ENCODE peak calls at places on chromosomes 16 and 17, in ten cellular contexts. S is A549; F is prostate gland; K is fibroblast of the conjunctiva; P is EL; J is cardiac septum; R is T-helper 1 cell; N is AG09319; V is stimulated activated CD4-positive, alpha-beta T cell treated with anti-CD3 and anti-CD28 coated beads, Interleukin-15, amount 100 ng/mL, for 1 hour; M is sigmoid colon. Q is an unnamed sample.

GRCh38 chr17:75703191-75703590 is 18.1 kb upstream of the ITGB4 start:
- DNase-seq in S (no peak), F (no peak), K (no peak), P (no peak), J (no peak), R (no peak), N (no peak), V (no peak), M (no peak), Q (no peak)

GRCh38 chr17:6035801-6036394 is 34.3 kb upstream of the WSCD1 start:
- DNase-seq in S (no peak), F (no peak), K (no peak), P (no peak), J (no peak), R (no peak), N (no peak), V (no peak), M (no peak), Q (no peak)

GRCh38 chr17:35747540-35748017 is 5.5 kb downstream of the GAS2L2 start:
- DNase-seq in S (peak), F (peak), K (peak), P (peak), J (no peak), R (peak), N (peak), V (peak), M (peak), Q (peak)

GRCh38 chr16:46638947-46639925 is 18.1 kb upstream of the SHCBP1 start:
- DNase-seq in S (no peak), F (no peak), K (no peak), P (peak), J (no peak), R (no peak), N (no peak), V (no peak), M (no peak), Q (no peak)

GRCh38 chr17:66636111-66636510 is 198.8 kb upstream of the CACNG5 start:
- DNase-seq in S (no peak), F (no peak), K (no peak), P (peak), J (no peak), R (no peak), N (no peak), V (no peak), M (no peak), Q (no peak)

GRCh38 chr17:74192950-74193781 is 10.3 kb upstream of the RPL38 start:
- DNase-seq in S (peak), F (peak), K (no peak), P (no peak), J (no peak), R (no peak), N (no peak), V (no peak), M (peak), Q (no peak)

GRCh38 chr17:67829331-67829730 is 4.0 kb downstream of the BPTF start:
- DNase-seq in S (no peak), F (no peak), K (no peak), P (peak), J (no peak), R (peak), N (no peak), V (peak), M (no peak), Q (no peak)

GRCh38 chr17:75450270-75450669 is 6.2 kb upstream of the TMEM94 start:
- DNase-seq in S (no peak), F (no peak), K (no peak), P (peak), J (no peak), R (no peak), N (no peak), V (no peak), M (no peak), Q (no peak)

GRCh38 chr16:50308237-50308965 is 42.0 kb downstream of the ADCY7 start:
- DNase-seq in S (no peak), F (no peak), K (no peak), P (no peak), J (peak), R (no peak), N (no peak), V (no peak), M (peak), Q (no peak)

GRCh38 chr17:10121971-10122707 is 76.3 kb downstream of the GAS7 start:
- DNase-seq in S (no peak), F (no peak), K (no peak), P (no peak), J (no peak), R (no peak), N (no peak), V (no peak), M (peak), Q (no peak)

GRCh38 chr16:31872201-31872600 is 1.4 kb upstream of the ZNF267 start:
- DNase-seq in S (no peak), F (no peak), K (no peak), P (no peak), J (no peak), R (no peak), N (no peak), V (no peak), M (no peak), Q (no peak)

GRCh38 chr17:52147872-52148271 is 10.6 kb downstream of the CA10 start:
- DNase-seq in S (no peak), F (no peak), K (no peak), P (no peak), J (no peak), R (no peak), N (no peak), V (no peak), M (no peak), Q (no peak)

GRCh38 chr16:74901606-74902005 is 83.3 kb downstream of the WDR59 start:
- DNase-seq in S (no peak), F (no peak), K (no peak), P (peak), J (no peak), R (no peak), N (no peak), V (no peak), M (no peak), Q (no peak)

GRCh38 chr16:23572394-23572793 is 14.9 kb downstream of the UBFD1 start:
- DNase-seq in S (no peak), F (no peak), K (no peak), P (no peak), J (no peak), R (no peak), N (no peak), V (no peak), M (no peak), Q (no peak)

GRCh38 chr17:55769625-55770000 is 18.8 kb downstream of the PCTP start:
- DNase-seq in S (peak), F (no peak), K (peak), P (peak), J (no peak), R (no peak), N (peak), V (no peak), M (peak), Q (no peak)

GRCh38 chr16:83706394-83706793 is 101.4 kb upstream of the HSBP1 start:
- DNase-seq in S (no peak), F (no peak), K (no peak), P (peak), J (no peak), R (no peak), N (peak), V (no peak), M (no peak), Q (no peak)

GRCh38 chr16:30406911-30407793 is at the start of gene ZNF771:
- DNase-seq in S (peak), F (peak), K (peak), P (peak), J (peak), R (peak), N (peak), V (peak), M (peak), Q (peak)

GRCh38 chr16:68200120-68200783 is 35.7 kb downstream of the ESRP2 start:
- DNase-seq in S (peak), F (no peak), K (no peak), P (peak), J (no peak), R (no peak), N (no peak), V (no peak), M (no peak), Q (no peak)

GRCh38 chr17:16486373-16487250 is 5.4 kb downstream of the LRRC75A start:
- DNase-seq in S (peak), F (peak), K (peak), P (peak), J (peak), R (no peak), N (peak), V (no peak), M (peak), Q (no peak)

GRCh38 chr17:51434434-51435170 is 174.3 kb downstream of the UTP18 start:
- DNase-seq in S (peak), F (no peak), K (no peak), P (no peak), J (no peak), R (no peak), N (no peak), V (no peak), M (no peak), Q (no peak)

GRCh38 chr17:49993423-49994037 is 1.5 kb downstream of the DLX3 start:
- DNase-seq in S (no peak), F (peak), K (no peak), P (no peak), J (peak), R (no peak), N (no peak), V (no peak), M (no peak), Q (no peak)

Q was measured in GDM1.